ENCODE peak calls at places on chromosomes 3 and 15, in ten cellular contexts. M, Y, S, E, H, I, L, D, R and Z are unnamed samples.

GRCh38 chr3:112894258-112894657 is 47.6 kb upstream of the CD200R1L start:
- DNase-seq in M (peak), Y (no peak), S (no peak), E (no peak), H (no peak), I (no peak), L (no peak), D (no peak), R (peak), Z (peak)

GRCh38 chr3:38575279-38575843 is 74.1 kb downstream of the SCN5A start:
- DNase-seq in M (no peak), Y (no peak), S (peak), E (no peak), H (no peak), I (no peak), L (no peak), D (no peak), R (no peak), Z (no peak)

GRCh38 chr3:99396651-99397050 is 241.7 kb upstream of the COL8A1 start:
- DNase-seq in M (peak), Y (no peak), S (no peak), E (no peak), H (no peak), I (no peak), L (no peak), D (no peak), R (no peak), Z (no peak)

GRCh38 chr3:62676686-62677271 is 198.4 kb downstream of the CADPS start:
- DNase-seq in M (no peak), Y (no peak), S (no peak), E (no peak), H (no peak), I (no peak), L (peak), D (no peak), R (no peak), Z (no peak)

GRCh38 chr3:71305246-71306206 is 278.0 kb downstream of the FOXP1 start:
- DNase-seq in M (peak), Y (peak), S (peak), E (no peak), H (no peak), I (no peak), L (no peak), D (peak), R (no peak), Z (peak)

GRCh38 chr3:139509631-139510030 is 29.9 kb downstream of the RBP1 start:
- DNase-seq in M (no peak), Y (no peak), S (no peak), E (no peak), H (no peak), I (no peak), L (no peak), D (no peak), R (no peak), Z (no peak)

GRCh38 chr3:81352867-81353266 is 408.6 kb downstream of the GBE1 start:
- DNase-seq in M (peak), Y (peak), S (no peak), E (no peak), H (no peak), I (peak), L (peak), D (no peak), R (peak), Z (peak)

GRCh38 chr3:55282994-55283393 is 204.1 kb downstream of the WNT5A start:
- DNase-seq in M (no peak), Y (no peak), S (no peak), E (no peak), H (no peak), I (no peak), L (no peak), D (no peak), R (no peak), Z (no peak)

GRCh38 chr3:130686833-130687232 is 59.8 kb downstream of the PIK3R4 start:
- DNase-seq in M (no peak), Y (no peak), S (no peak), E (no peak), H (no peak), I (no peak), L (no peak), D (no peak), R (no peak), Z (no peak)

GRCh38 chr3:168040624-168041208 is 55.0 kb downstream of the GOLIM4 start:
- DNase-seq in M (peak), Y (peak), S (no peak), E (peak), H (no peak), I (peak), L (peak), D (no peak), R (peak), Z (peak)

GRCh38 chr3:177338697-177339219 is 141.5 kb upstream of the TBL1XR1 start:
- DNase-seq in M (peak), Y (peak), S (peak), E (no peak), H (no peak), I (peak), L (no peak), D (no peak), R (no peak), Z (no peak)

GRCh38 chr3:191357909-191358308 is 27.6 kb upstream of the UTS2B start:
- DNase-seq in M (no peak), Y (no peak), S (no peak), E (no peak), H (no peak), I (no peak), L (no peak), D (no peak), R (no peak), Z (no peak)

GRCh38 chr15:68218331-68218730 is 11.2 kb downstream of the CLN6 start:
- DNase-seq in M (no peak), Y (no peak), S (peak), E (no peak), H (no peak), I (no peak), L (no peak), D (no peak), R (no peak), Z (no peak)

GRCh38 chr15:95019907-95020306 is 788.5 kb downstream of the MCTP2 start:
- DNase-seq in M (no peak), Y (no peak), S (no peak), E (no peak), H (no peak), I (no peak), L (no peak), D (no peak), R (no peak), Z (peak)